ENCODE peak calls at places on chromosome 13, in six cellular contexts. One of them, this sample, is unnamed.

GRCh38 chr13:28792992-28793391 is 27.1 kb upstream of the MTUS2 start:
- DNase-seq in AG09309: peak; percentile 77
- DNase-seq in NCI-H1092 treated with DMSO at 0.1 percent for 48 hours: no peak
- DNase-seq in astrocyte of the hippocampus: peak; percentile 29
- DNase-seq in AG04450: peak; percentile 34
- DNase-seq in COR-L47: no peak
- DNase-seq in this sample: peak; percentile 65

GRCh38 chr13:79435549-79435948 is 29.5 kb upstream of the RBM26 start:
- DNase-seq in AG04450: no peak
- DNase-seq in AG09309: peak; percentile 67
- DNase-seq in NCI-H1092 treated with DMSO at 0.1 percent for 48 hours: no peak
- DNase-seq in COR-L47: no peak
- DNase-seq in astrocyte of the hippocampus: peak; percentile 18
- DNase-seq in this sample: peak; percentile 48

GRCh38 chr13:113086991-113087922 is 18.3 kb upstream of the F7 start:
- DNase-seq in astrocyte of the hippocampus: no peak
- DNase-seq in AG04450: no peak
- DNase-seq in AG09309: no peak
- DNase-seq in NCI-H1092 treated with DMSO at 0.1 percent for 48 hours: no peak
- DNase-seq in COR-L47: no peak
- DNase-seq in this sample: no peak

GRCh38 chr13:76723551-76724232 is 162.5 kb downstream of the KCTD12 start:
- DNase-seq in AG04450: peak; percentile 54
- DNase-seq in NCI-H1092 treated with DMSO at 0.1 percent for 48 hours: no peak
- DNase-seq in COR-L47: no peak
- DNase-seq in astrocyte of the hippocampus: peak; percentile 80
- DNase-seq in AG09309: peak; percentile 48
- DNase-seq in this sample: peak; percentile 85

GRCh38 chr13:33629610-33630009 is 188.3 kb upstream of the RFC3 start:
- DNase-seq in NCI-H1092 treated with DMSO at 0.1 percent for 48 hours: no peak
- DNase-seq in AG04450: no peak
- DNase-seq in astrocyte of the hippocampus: no peak
- DNase-seq in COR-L47: no peak
- DNase-seq in AG09309: no peak
- DNase-seq in this sample: no peak

GRCh38 chr13:43580280-43580679 is 206.5 kb downstream of the ENOX1 start:
- DNase-seq in astrocyte of the hippocampus: no peak
- DNase-seq in AG04450: no peak
- DNase-seq in NCI-H1092 treated with DMSO at 0.1 percent for 48 hours: no peak
- DNase-seq in COR-L47: no peak
- DNase-seq in AG09309: no peak
- DNase-seq in this sample: no peak

GRCh38 chr13:49616688-49617065 is 11.6 kb upstream of the ARL11 start:
- DNase-seq in COR-L47: no peak
- DNase-seq in AG09309: no peak
- DNase-seq in AG04450: no peak
- DNase-seq in astrocyte of the hippocampus: no peak
- DNase-seq in NCI-H1092 treated with DMSO at 0.1 percent for 48 hours: no peak
- DNase-seq in this sample: no peak

GRCh38 chr13:112709825-112710783 is 20.3 kb downstream of the ATP11A start:
- DNase-seq in AG04450: no peak
- DNase-seq in astrocyte of the hippocampus: no peak
- DNase-seq in AG09309: no peak
- DNase-seq in NCI-H1092 treated with DMSO at 0.1 percent for 48 hours: no peak
- DNase-seq in COR-L47: no peak
- DNase-seq in this sample: no peak

GRCh38 chr13:101474419-101474957 is 22.0 kb downstream of the ITGBL1 start:
- DNase-seq in AG09309: peak; percentile 67
- DNase-seq in COR-L47: peak; percentile 16
- DNase-seq in astrocyte of the hippocampus: peak; percentile 95
- DNase-seq in AG04450: peak; percentile 90
- DNase-seq in NCI-H1092 treated with DMSO at 0.1 percent for 48 hours: peak; percentile 41
- DNase-seq in this sample: peak; percentile 96

GRCh38 chr13:107866007-107866665 is 349.2 kb downstream of the LIG4 start:
- DNase-seq in AG09309: no peak
- DNase-seq in AG04450: no peak
- DNase-seq in NCI-H1092 treated with DMSO at 0.1 percent for 48 hours: peak; percentile 85
- DNase-seq in astrocyte of the hippocampus: peak; percentile 80
- DNase-seq in COR-L47: peak; percentile 88
- DNase-seq in this sample: peak; percentile 52

GRCh38 chr13:46953331-46953730 is 56.5 kb upstream of the HTR2A start:
- DNase-seq in astrocyte of the hippocampus: no peak
- DNase-seq in AG04450: no peak
- DNase-seq in COR-L47: no peak
- DNase-seq in NCI-H1092 treated with DMSO at 0.1 percent for 48 hours: no peak
- DNase-seq in AG09309: no peak
- DNase-seq in this sample: no peak

GRCh38 chr13:29676941-29677452 is 81.5 kb upstream of the SLC7A1 start:
- DNase-seq in AG09309: no peak
- DNase-seq in COR-L47: no peak
- DNase-seq in astrocyte of the hippocampus: peak; percentile 14
- DNase-seq in NCI-H1092 treated with DMSO at 0.1 percent for 48 hours: no peak
- DNase-seq in AG04450: no peak
- DNase-seq in this sample: peak; percentile 2

GRCh38 chr13:36346222-36347083 is at the start of gene SPART:
- DNase-seq in NCI-H1092 treated with DMSO at 0.1 percent for 48 hours: peak; percentile 89
- DNase-seq in AG09309: peak; percentile 67
- DNase-seq in COR-L47: peak; percentile 73
- DNase-seq in astrocyte of the hippocampus: peak; percentile 96
- DNase-seq in AG04450: peak; percentile 78
- DNase-seq in this sample: peak; percentile 91

GRCh38 chr13:109256866-109257760 is 529.3 kb downstream of the IRS2 start:
- DNase-seq in NCI-H1092 treated with DMSO at 0.1 percent for 48 hours: no peak
- DNase-seq in AG04450: peak; percentile 91
- DNase-seq in astrocyte of the hippocampus: peak; percentile 95
- DNase-seq in COR-L47: no peak
- DNase-seq in AG09309: peak; percentile 96
- DNase-seq in this sample: peak; percentile 94

GRCh38 chr13:19817510-19818158 is 34.9 kb upstream of the PSPC1 start:
- DNase-seq in NCI-H1092 treated with DMSO at 0.1 percent for 48 hours: no peak
- DNase-seq in AG09309: no peak
- DNase-seq in COR-L47: no peak
- DNase-seq in astrocyte of the hippocampus: peak; percentile 2
- DNase-seq in AG04450: no peak
- DNase-seq in this sample: no peak

GRCh38 chr13:102003848-102004570 is 397.8 kb downstream of the FGF14 start:
- DNase-seq in NCI-H1092 treated with DMSO at 0.1 percent for 48 hours: peak; percentile 30
- DNase-seq in AG09309: no peak
- DNase-seq in COR-L47: no peak
- DNase-seq in AG04450: no peak
- DNase-seq in astrocyte of the hippocampus: peak; percentile 41
- DNase-seq in this sample: peak; percentile 73

GRCh38 chr13:101523732-101524131 is 71.3 kb downstream of the ITGBL1 start:
- DNase-seq in AG04450: peak; percentile 7
- DNase-seq in astrocyte of the hippocampus: peak; percentile 76
- DNase-seq in AG09309: no peak
- DNase-seq in NCI-H1092 treated with DMSO at 0.1 percent for 48 hours: peak; percentile 17
- DNase-seq in COR-L47: no peak
- DNase-seq in this sample: peak; percentile 78

GRCh38 chr13:96091164-96091931 is 1.4 kb downstream of the HS6ST3 start:
- DNase-seq in AG09309: no peak
- DNase-seq in AG04450: no peak
- DNase-seq in astrocyte of the hippocampus: peak; percentile 45
- DNase-seq in NCI-H1092 treated with DMSO at 0.1 percent for 48 hours: peak; percentile 51
- DNase-seq in COR-L47: peak; percentile 15
- DNase-seq in this sample: peak; percentile 7

GRCh38 chr13:30480292-30480947 is 14.7 kb upstream of the HMGB1 start:
- DNase-seq in NCI-H1092 treated with DMSO at 0.1 percent for 48 hours: no peak
- DNase-seq in astrocyte of the hippocampus: no peak
- DNase-seq in AG09309: no peak
- DNase-seq in AG04450: no peak
- DNase-seq in COR-L47: no peak
- DNase-seq in this sample: no peak

GRCh38 chr13:113489171-113489548 is 1.4 kb downstream of the DCUN1D2 start:
- DNase-seq in astrocyte of the hippocampus: no peak
- DNase-seq in AG04450: no peak
- DNase-seq in COR-L47: no peak
- DNase-seq in NCI-H1092 treated with DMSO at 0.1 percent for 48 hours: no peak
- DNase-seq in AG09309: no peak
- DNase-seq in this sample: no peak

GRCh38 chr13:111480976-111481375 is 160.5 kb downstream of the TEX29 start:
- DNase-seq in AG04450: no peak
- DNase-seq in AG09309: no peak
- DNase-seq in NCI-H1092 treated with DMSO at 0.1 percent for 48 hours: peak; percentile 100
- DNase-seq in COR-L47: peak; percentile 99
- DNase-seq in astrocyte of the hippocampus: no peak
- DNase-seq in this sample: no peak

GRCh38 chr13:78598382-78598781 is 5.0 kb downstream of the POU4F1 start:
- DNase-seq in AG04450: no peak
- DNase-seq in COR-L47: no peak
- DNase-seq in NCI-H1092 treated with DMSO at 0.1 percent for 48 hours: no peak
- DNase-seq in AG09309: no peak
- DNase-seq in astrocyte of the hippocampus: no peak
- DNase-seq in this sample: no peak

GRCh38 chr13:100088282-100088647 is 628 bp upstream of the PCCA start:
- DNase-seq in astrocyte of the hippocampus: no peak
- DNase-seq in NCI-H1092 treated with DMSO at 0.1 percent for 48 hours: no peak
- DNase-seq in COR-L47: no peak
- DNase-seq in AG09309: no peak
- DNase-seq in AG04450: no peak
- DNase-seq in this sample: no peak

GRCh38 chr13:30710442-30710841 is 24.9 kb upstream of the ALOX5AP start:
- DNase-seq in AG04450: no peak
- DNase-seq in astrocyte of the hippocampus: no peak
- DNase-seq in AG09309: no peak
- DNase-seq in NCI-H1092 treated with DMSO at 0.1 percent for 48 hours: no peak
- DNase-seq in COR-L47: no peak
- DNase-seq in this sample: no peak

GRCh38 chr13:52450012-52450792 is at the start of gene VPS36:
- DNase-seq in AG04450: peak; percentile 83
- DNase-seq in AG09309: peak; percentile 57
- DNase-seq in astrocyte of the hippocampus: peak; percentile 99
- DNase-seq in COR-L47: peak; percentile 93
- DNase-seq in NCI-H1092 treated with DMSO at 0.1 percent for 48 hours: peak; percentile 91
- DNase-seq in this sample: peak; percentile 95

GRCh38 chr13:67857581-67858310 is 627.6 kb upstream of the PCDH9 start:
- DNase-seq in COR-L47: no peak
- DNase-seq in AG09309: no peak
- DNase-seq in astrocyte of the hippocampus: no peak
- DNase-seq in AG04450: no peak
- DNase-seq in NCI-H1092 treated with DMSO at 0.1 percent for 48 hours: no peak
- DNase-seq in this sample: no peak

GRCh38 chr13:30256713-30257432 is 50.5 kb downstream of the KATNAL1 start:
- DNase-seq in AG04450: no peak
- DNase-seq in AG09309: peak; percentile 8
- DNase-seq in NCI-H1092 treated with DMSO at 0.1 percent for 48 hours: no peak
- DNase-seq in astrocyte of the hippocampus: no peak
- DNase-seq in COR-L47: no peak
- DNase-seq in this sample: no peak

GRCh38 chr13:90706631-90707030 is 640.9 kb upstream of the MIR17HG start:
- DNase-seq in astrocyte of the hippocampus: no peak
- DNase-seq in COR-L47: no peak
- DNase-seq in NCI-H1092 treated with DMSO at 0.1 percent for 48 hours: no peak
- DNase-seq in AG04450: no peak
- DNase-seq in AG09309: no peak
- DNase-seq in this sample: no peak

GRCh38 chr13:74987124-74987690 is 494.8 kb downstream of the TBC1D4 start:
- DNase-seq in AG04450: no peak
- DNase-seq in NCI-H1092 treated with DMSO at 0.1 percent for 48 hours: no peak
- DNase-seq in AG09309: no peak
- DNase-seq in COR-L47: no peak
- DNase-seq in astrocyte of the hippocampus: no peak
- DNase-seq in this sample: no peak

GRCh38 chr13:23723463-23723862 is 153.3 kb downstream of the TNFRSF19 start:
- DNase-seq in NCI-H1092 treated with DMSO at 0.1 percent for 48 hours: no peak
- DNase-seq in AG04450: peak; percentile 41
- DNase-seq in astrocyte of the hippocampus: peak; percentile 64
- DNase-seq in COR-L47: no peak
- DNase-seq in AG09309: peak; percentile 54
- DNase-seq in this sample: peak; percentile 84

GRCh38 chr13:60226507-60226906 is 62.8 kb upstream of the DIAPH3 start:
- DNase-seq in NCI-H1092 treated with DMSO at 0.1 percent for 48 hours: no peak
- DNase-seq in COR-L47: peak; percentile 66
- DNase-seq in AG09309: no peak
- DNase-seq in astrocyte of the hippocampus: peak; percentile 19
- DNase-seq in AG04450: peak; percentile 8
- DNase-seq in this sample: peak; percentile 6

GRCh38 chr13:73521291-73521626 is 462.5 kb downstream of the KLF5 start:
- DNase-seq in AG09309: no peak
- DNase-seq in AG04450: no peak
- DNase-seq in astrocyte of the hippocampus: no peak
- DNase-seq in COR-L47: no peak
- DNase-seq in NCI-H1092 treated with DMSO at 0.1 percent for 48 hours: no peak
- DNase-seq in this sample: no peak